ENCODE peak calls at places on chromosome 2, in ten cellular contexts. H, S, K, E, J, Q, G, Y, V and U are unnamed samples.

GRCh38 chr2:11597538-11598225 is 63.8 kb downstream of the GREB1 start:
- DNase-seq in Y (no peak), S (no peak), K (no peak), E (no peak), G (no peak), J (no peak), V (no peak), H (no peak), Q (no peak), U (no peak)

GRCh38 chr2:237939251-237939650 is 27.6 kb upstream of the UBE2F start:
- DNase-seq in S (no peak), J (no peak), E (no peak), K (no peak), H (peak), V (no peak), G (no peak), Q (no peak), Y (no peak), U (peak)

GRCh38 chr2:224126001-224126400 is 86.9 kb upstream of the SERPINE2 start:
- DNase-seq in Q (no peak), S (no peak), V (no peak), J (no peak), K (no peak), Y (no peak), G (no peak), H (no peak), E (no peak), U (no peak)

GRCh38 chr2:136234261-136234660 is 116.3 kb upstream of the CXCR4 start:
- DNase-seq in V (no peak), J (no peak), Y (no peak), G (no peak), Q (no peak), E (no peak), K (no peak), H (no peak), S (no peak), U (no peak)

GRCh38 chr2:230347659-230348305 is 20.8 kb downstream of the SP140L start:
- DNase-seq in V (no peak), Y (peak), K (peak), G (no peak), E (no peak), S (peak), Q (peak), H (peak), J (no peak), U (peak)

GRCh38 chr2:172496096-172496709 is 59.7 kb upstream of the PDK1 start:
- DNase-seq in H (no peak), Y (peak), K (no peak), Q (no peak), V (peak), S (peak), J (no peak), G (peak), E (no peak), U (no peak)

GRCh38 chr2:20218331-20219320 is 6.3 kb downstream of the SDC1 start:
- DNase-seq in S (no peak), E (no peak), Y (no peak), K (no peak), Q (no peak), V (no peak), H (no peak), J (no peak), G (no peak), U (no peak)

GRCh38 chr2:226705965-226706364 is 93.7 kb downstream of the IRS1 start:
- DNase-seq in V (no peak), E (no peak), G (no peak), Q (no peak), K (no peak), Y (no peak), J (no peak), H (no peak), S (no peak), U (no peak)

GRCh38 chr2:20526146-20526545 is 79.3 kb downstream of the RHOB start:
- DNase-seq in Y (no peak), Q (no peak), E (no peak), G (no peak), H (no peak), V (no peak), S (no peak), J (no peak), K (no peak), U (peak)

GRCh38 chr2:225566798-225567197 is 167.3 kb downstream of the NYAP2 start:
- DNase-seq in Q (no peak), J (no peak), Y (no peak), K (no peak), H (peak), V (no peak), G (no peak), S (no peak), E (no peak), U (no peak)

GRCh38 chr2:53334610-53335009 is 433.0 kb upstream of the CHAC2 start:
- DNase-seq in E (no peak), J (no peak), Q (no peak), S (no peak), G (no peak), V (no peak), K (no peak), H (no peak), Y (no peak), U (no peak)

GRCh38 chr2:127239395-127239794 is 19.3 kb upstream of the CYP27C1 start:
- DNase-seq in H (no peak), K (no peak), Q (no peak), G (no peak), V (no peak), E (no peak), Y (no peak), S (no peak), J (no peak), U (no peak)

GRCh38 chr2:179636995-179637394 is 224.4 kb downstream of the ZNF385B start:
- DNase-seq in G (no peak), H (no peak), E (no peak), Q (no peak), Y (no peak), J (no peak), K (peak), V (no peak), S (no peak), U (no peak)

GRCh38 chr2:239274391-239275001 is 126.3 kb downstream of the HDAC4 start:
- DNase-seq in K (peak), J (no peak), H (peak), V (no peak), G (no peak), S (no peak), Y (no peak), Q (peak), E (no peak), U (peak)

GRCh38 chr2:121907905-121908304 is 152.5 kb downstream of the TSN start:
- DNase-seq in Y (no peak), Q (no peak), G (no peak), S (no peak), E (no peak), J (no peak), V (no peak), K (no peak), H (no peak), U (no peak)

GRCh38 chr2:120109186-120110061 is 96.5 kb downstream of the EPB41L5 start:
- DNase-seq in S (no peak), V (peak), J (no peak), K (peak), G (no peak), Q (no peak), Y (no peak), H (peak), E (no peak), U (peak)

GRCh38 chr2:7905756-7906155 is 776.1 kb upstream of the ID2 start:
- DNase-seq in Q (no peak), E (no peak), S (no peak), Y (no peak), G (no peak), H (no peak), V (peak), J (no peak), K (no peak), U (no peak)

GRCh38 chr2:207734264-207734635 is 22.8 kb downstream of the CCNYL1 start:
- DNase-seq in G (no peak), S (no peak), J (no peak), V (peak), K (peak), Q (no peak), E (no peak), H (peak), Y (no peak), U (peak)

GRCh38 chr2:100237046-100237615 is 85.2 kb downstream of the LONRF2 start:
- DNase-seq in Q (no peak), H (peak), G (no peak), Y (no peak), K (no peak), J (no peak), E (no peak), S (no peak), V (no peak), U (peak)

GRCh38 chr2:143940720-143941119 is 579.2 kb downstream of the ZEB2 start:
- DNase-seq in V (no peak), H (no peak), S (no peak), Q (no peak), E (no peak), Y (no peak), J (no peak), K (no peak), G (no peak), U (no peak)

GRCh38 chr2:159476329-159476728 is 140.0 kb downstream of the BAZ2B start:
- DNase-seq in Q (no peak), E (no peak), H (peak), J (no peak), G (no peak), Y (no peak), K (no peak), V (no peak), S (no peak), U (peak)

GRCh38 chr2:236922061-236922460 is 163.6 kb upstream of the COPS8 start:
- DNase-seq in Q (no peak), E (no peak), Y (no peak), V (no peak), H (no peak), K (no peak), S (no peak), J (no peak), G (no peak), U (no peak)

GRCh38 chr2:55155764-55156221 is 76.3 kb downstream of the CLHC1 start:
- DNase-seq in Q (no peak), V (no peak), G (no peak), H (peak), S (no peak), K (peak), J (no peak), Y (no peak), E (peak), U (peak)

GRCh38 chr2:159712929-159713575 is 746 bp downstream of the MARCHF7 start:
- DNase-seq in Q (no peak), Y (no peak), J (no peak), E (no peak), K (peak), S (no peak), H (peak), V (peak), G (no peak), U (no peak)

GRCh38 chr2:204665244-204665643 is 120.0 kb downstream of the PARD3B start:
- DNase-seq in S (no peak), G (no peak), Q (no peak), E (no peak), Y (no peak), H (peak), V (no peak), K (peak), J (no peak), U (peak)

GRCh38 chr2:109376796-109377495 is 236.8 kb downstream of the SEPTIN10 start:
- DNase-seq in Q (no peak), J (no peak), Y (peak), G (no peak), K (no peak), H (no peak), S (no peak), V (no peak), E (no peak), U (peak)

GRCh38 chr2:232838406-232838874 is 31.6 kb upstream of the SNORC start:
- DNase-seq in Y (peak), S (peak), E (no peak), K (no peak), V (peak), Q (peak), H (peak), G (peak), J (peak), U (peak)

GRCh38 chr2:145623136-145623535 is 1103.2 kb upstream of the ZEB2 start:
- DNase-seq in K (peak), Q (no peak), G (no peak), S (no peak), J (no peak), H (peak), E (no peak), Y (no peak), V (no peak), U (peak)

GRCh38 chr2:29165362-29166236 is 50.4 kb downstream of the CLIP4 start:
- DNase-seq in G (no peak), K (peak), Q (no peak), V (no peak), J (no peak), E (peak), H (peak), S (no peak), Y (no peak), U (peak)

GRCh38 chr2:232870002-232870765 is at the start of gene SNORC:
- DNase-seq in E (no peak), K (no peak), H (no peak), Q (no peak), G (no peak), S (no peak), Y (peak), V (no peak), J (no peak), U (no peak)

GRCh38 chr2:20450201-20451108 is 3.6 kb downstream of the RHOB start:
- DNase-seq in K (peak), G (no peak), J (no peak), Y (no peak), S (no peak), Q (no peak), V (no peak), H (peak), E (peak), U (peak)